ENCODE peak calls at places on chromosomes 4 and X, in seven cellular contexts. K is heart left ventricle; D is adrenal gland; A is endodermal cell; N is CD4-positive, CD25-positive, alpha-beta regulatory T cell; X is hepatocyte; I is stomach. P is an unnamed sample.

GRCh38 chrX:99353412-99353811 is 1056.7 kb downstream of the PCDH19 start:
- DNase-seq in K (no peak), D (no peak), A (no peak), N (no peak), X (peak; percentile 23), I (peak; percentile 38), P (no peak)

GRCh38 chrX:37753384-37753783 is 26.5 kb upstream of the CYBB start:
- DNase-seq in K (no peak), D (no peak), A (no peak), N (no peak), X (no peak), I (no peak), P (no peak)

GRCh38 chr4:6044805-6045204 is 26.6 kb upstream of the C4orf50 start:
- DNase-seq in K (no peak), D (no peak), A (peak; percentile 75), N (no peak), X (no peak), I (no peak), P (no peak)

GRCh38 chr4:134780244-134780643 is 578.7 kb upstream of the PABPC4L start:
- DNase-seq in K (no peak), D (no peak), A (no peak), N (no peak), X (no peak), I (no peak), P (no peak)

GRCh38 chr4:123811763-123812390 is 415.3 kb downstream of the SPRY1 start:
- DNase-seq in K (no peak), D (no peak), A (no peak), N (no peak), X (no peak), I (no peak), P (no peak)

GRCh38 chr4:40121515-40121914 is 64.9 kb downstream of the N4BP2 start:
- DNase-seq in K (no peak), D (peak; percentile 18), A (no peak), N (peak; percentile 9), X (no peak), I (no peak), P (no peak)

GRCh38 chrX:129769467-129770154 is 10.1 kb upstream of the SASH3 start:
- DNase-seq in K (no peak), D (no peak), A (no peak), N (peak; percentile 97), X (no peak), I (no peak), P (no peak)

GRCh38 chr4:158018090-158018808 is 154.6 kb downstream of the GASK1B start:
- DNase-seq in K (no peak), D (no peak), A (no peak), N (no peak), X (no peak), I (no peak), P (no peak)

GRCh38 chr4:73690051-73690744 is 50.2 kb upstream of the CXCL8 start:
- DNase-seq in K (no peak), D (no peak), A (no peak), N (no peak), X (no peak), I (no peak), P (no peak)

GRCh38 chr4:73770917-73771316 is 30.5 kb downstream of the CXCL8 start:
- DNase-seq in K (no peak), D (no peak), A (no peak), N (no peak), X (no peak), I (peak; percentile 79), P (no peak)

GRCh38 chr4:172357006-172357405 is 543.8 kb downstream of the GALNTL6 start:
- DNase-seq in K (no peak), D (no peak), A (no peak), N (no peak), X (no peak), I (no peak), P (no peak)

GRCh38 chrX:154526901-154527675 is 11.1 kb upstream of the FAM3A start:
- DNase-seq in K (peak; percentile 82), D (peak; percentile 84), A (peak; percentile 88), N (peak; percentile 77), X (peak; percentile 90), I (peak; percentile 76), P (no peak)

GRCh38 chr4:154208424-154208823 is 283.2 kb downstream of the DCHS2 start:
- DNase-seq in K (no peak), D (no peak), A (peak; percentile 84), N (no peak), X (peak; percentile 7), I (no peak), P (no peak)

GRCh38 chrX:41302293-41302868 is 31.6 kb upstream of the DDX3X start:
- DNase-seq in K (no peak), D (no peak), A (peak; percentile 42), N (no peak), X (no peak), I (no peak), P (no peak)

GRCh38 chr4:81919238-81919637 is 447.5 kb upstream of the RASGEF1B start:
- DNase-seq in K (no peak), D (no peak), A (peak; percentile 61), N (peak; percentile 15), X (peak; percentile 34), I (no peak), P (no peak)

GRCh38 chrX:103063918-103064434 is at the start of gene BEX1:
- DNase-seq in K (no peak), D (peak; percentile 56), A (peak; percentile 86), N (peak; percentile 10), X (peak; percentile 81), I (peak; percentile 37), P (no peak)

GRCh38 chr4:149050840-149051239 is 608.6 kb upstream of the NR3C2 start:
- DNase-seq in K (no peak), D (no peak), A (peak; percentile 68), N (no peak), X (no peak), I (no peak), P (no peak)

GRCh38 chr4:100880012-100880411 is 362.2 kb upstream of the EMCN start:
- DNase-seq in K (no peak), D (no peak), A (peak; percentile 65), N (no peak), X (no peak), I (no peak), P (no peak)

GRCh38 chrX:31213941-31214340 is 142.1 kb upstream of the FTHL17 start:
- DNase-seq in K (no peak), D (no peak), A (peak; percentile 57), N (no peak), X (peak; percentile 19), I (no peak), P (no peak)

GRCh38 chr4:186725422-186726149 is 1.9 kb upstream of the FAT1 start:
- DNase-seq in K (peak; percentile 84), D (no peak), A (peak; percentile 88), N (peak; percentile 5), X (peak; percentile 92), I (peak; percentile 81), P (peak; percentile 94)

GRCh38 chr4:112514449-112515277 is 1.3 kb downstream of the NEUROG2 start:
- DNase-seq in K (peak; percentile 60), D (no peak), A (peak; percentile 79), N (no peak), X (peak; percentile 28), I (no peak), P (no peak)

GRCh38 chr4:3307486-3307885 is 14.7 kb downstream of the RGS12 start:
- DNase-seq in K (peak; percentile 12), D (peak; percentile 3), A (peak; percentile 24), N (no peak), X (no peak), I (no peak), P (no peak)

GRCh38 chr4:157012296-157012695 is 40.7 kb upstream of the PDGFC start:
- DNase-seq in K (no peak), D (no peak), A (no peak), N (no peak), X (no peak), I (no peak), P (no peak)

GRCh38 chr4:81628489-81628888 is 156.8 kb upstream of the RASGEF1B start:
- DNase-seq in K (no peak), D (no peak), A (no peak), N (no peak), X (no peak), I (no peak), P (no peak)

GRCh38 chr4:77861500-77861899 is 1.1 kb upstream of the MRPL1 start:
- DNase-seq in K (no peak), D (no peak), A (no peak), N (peak; percentile 62), X (no peak), I (no peak), P (no peak)
- H3K27me3 ChIP-seq in K (no peaks in the 10 kb centered on the region), D (no peaks in the 10 kb centered on the region), A (no peaks in the 10 kb centered on the region), N (no peaks in the 10 kb centered on the region), X (no peaks in the 10 kb centered on the region), I (no peaks in the 10 kb centered on the region), P (no peaks in the 10 kb centered on the region)

GRCh38 chrX:71615954-71616353 is 2.4 kb downstream of the CXCR3 start:
- DNase-seq in K (no peak), D (no peak), A (no peak), N (no peak), X (no peak), I (no peak), P (no peak)
- H3K27ac ChIP-seq in K (no peak overlapping the region), D (no peak overlapping the region), A (no peak overlapping the region), N (peak overlapping the region; percentile 47), X (no peak overlapping the region), I (no peak overlapping the region), P (no peak overlapping the region)

DNA sequence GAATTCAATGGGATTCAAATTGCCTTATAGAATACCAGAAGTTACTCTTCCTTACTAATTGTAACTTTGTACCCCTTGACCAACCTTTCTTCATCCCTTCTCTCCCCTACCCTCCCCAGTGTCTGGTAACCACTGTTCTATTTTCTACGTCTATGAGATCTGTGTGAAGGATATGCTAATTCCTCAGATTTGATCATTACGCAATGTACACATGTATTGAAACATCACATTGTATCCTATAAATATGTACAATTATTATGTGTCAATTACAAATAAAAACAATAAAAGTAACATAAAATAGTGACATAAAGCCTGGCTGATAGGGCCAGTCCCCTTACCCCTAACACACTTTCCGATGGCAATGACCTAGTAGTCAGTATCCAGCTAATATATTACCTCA is 95.1 kb upstream of the GRIA3 start:
- DNase-seq in K (no peak), D (no peak), A (no peak), N (no peak), X (no peak), I (no peak), P (no peak)
- H3K4me1 ChIP-seq in K (no peaks in the 10 kb centered on the region), D (no peaks in the 10 kb centered on the region), A (no peaks in the 10 kb centered on the region), N (no peaks in the 10 kb centered on the region), X (peaks cover 7% of the 10 kb centered on the region), I (no peaks in the 10 kb centered on the region), P (no peaks in the 10 kb centered on the region)

DNA sequence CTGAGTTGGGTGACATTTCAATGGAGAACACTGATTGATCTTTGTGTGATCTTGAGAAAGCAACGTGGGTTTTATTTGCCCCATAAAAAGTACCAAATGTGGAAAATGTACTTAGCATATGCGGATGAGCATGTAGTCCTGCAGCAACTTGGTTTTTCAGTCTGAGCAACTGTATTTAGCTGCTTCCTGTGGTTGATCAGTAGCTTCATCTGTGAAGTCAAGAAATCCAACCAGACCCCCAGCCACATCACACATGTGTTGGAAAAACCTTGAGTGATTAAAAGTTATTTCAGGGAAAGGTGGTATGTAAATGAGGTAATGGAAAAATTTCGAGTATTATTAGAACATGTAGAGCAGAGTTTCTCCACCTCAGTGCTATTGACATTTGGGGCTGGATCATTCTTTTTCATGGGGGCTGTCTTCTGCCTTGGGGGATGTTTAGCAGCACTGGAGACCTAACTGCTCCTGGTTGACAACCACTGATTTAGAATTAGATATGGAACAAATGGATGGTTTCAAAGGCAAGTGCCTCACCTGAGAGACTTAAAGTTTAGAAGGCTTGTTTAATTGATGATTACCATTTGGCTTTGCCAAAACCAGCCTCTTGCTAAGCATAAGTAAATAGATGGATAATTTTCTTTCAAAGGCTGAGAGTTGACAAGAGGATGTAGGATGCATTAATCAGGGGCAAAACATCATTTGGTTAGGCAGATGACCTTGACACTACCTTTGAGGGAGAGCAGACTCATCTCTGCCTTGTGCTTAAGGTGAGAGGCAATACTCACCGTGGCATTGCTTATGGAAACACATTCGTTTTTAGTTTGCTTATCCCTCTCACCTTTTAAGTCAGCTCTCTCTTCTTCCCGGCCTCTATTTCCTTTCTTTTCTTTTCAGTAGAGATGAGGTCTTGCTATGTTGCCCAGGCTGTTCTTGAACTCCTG is 193.0 kb upstream of the RPS6KA3 start:
- DNase-seq in K (no peak), D (no peak), A (no peak), N (no peak), X (no peak), I (no peak), P (no peak)
- H3K27me3 ChIP-seq in K (no peaks in the 10 kb centered on the region), D (peaks cover 12% of the 10 kb centered on the region), A (no peaks in the 10 kb centered on the region), N (no peaks in the 10 kb centered on the region), X (no peaks in the 10 kb centered on the region), I (no peaks in the 10 kb centered on the region), P (no peaks in the 10 kb centered on the region)

P was measured in esophagus muscularis mucosa.